ENCODE peak calls at places on chromosomes 12 and 14, in four cellular contexts. N, S, V and U are unnamed samples.

GRCh38 chr12:130831246-130831645 is 7.8 kb downstream of the STX2 start:
- DNase-seq in S (no peak), V (no peak), N (no peak), U (no peak)

GRCh38 chr12:115574831-115575230 is 702.7 kb downstream of the MED13L start:
- DNase-seq in N (no peak), S (no peak), V (no peak), U (no peak)

GRCh38 chr12:90305379-90305778 is 596.7 kb upstream of the ATP2B1 start:
- DNase-seq in N (no peak), V (no peak), S (no peak), U (peak; percentile 9)

GRCh38 chr14:84535491-84535890 is 994.5 kb upstream of the FLRT2 start:
- DNase-seq in N (no peak), S (no peak), V (no peak), U (no peak)

GRCh38 chr14:26589998-26590397 is 7.8 kb downstream of the NOVA1 start:
- DNase-seq in V (no peak), S (no peak), N (no peak), U (no peak)

GRCh38 chr12:51874486-51874885 is 13.4 kb upstream of the ANKRD33 start:
- DNase-seq in V (no peak), S (no peak), N (no peak), U (no peak)

GRCh38 chr14:66359500-66359899 is 126.7 kb upstream of the CCDC196 start:
- DNase-seq in S (peak; percentile 75), N (no peak), V (no peak), U (peak; percentile 35)

GRCh38 chr14:94998110-94998509 is 159.2 kb downstream of the DICER1 start:
- DNase-seq in V (no peak), S (no peak), N (no peak), U (no peak)

GRCh38 chr14:92302481-92302880 is 20.5 kb upstream of the SLC24A4 start:
- DNase-seq in V (no peak), S (no peak), N (no peak), U (no peak)

GRCh38 chr12:101648195-101648594 is 49.2 kb upstream of the CHPT1 start:
- DNase-seq in N (no peak), V (no peak), S (no peak), U (no peak)

GRCh38 chr12:40039598-40039997 is 66.3 kb downstream of the SLC2A13 start:
- DNase-seq in V (no peak), N (no peak), S (no peak), U (no peak)

GRCh38 chr14:99350751-99351150 is 78.8 kb upstream of the BCL11B start:
- DNase-seq in S (no peak), N (no peak), V (no peak), U (no peak)

GRCh38 chr14:55237999-55238680 is 33.1 kb upstream of the FBXO34 start:
- DNase-seq in N (no peak), V (no peak), S (no peak), U (no peak)

GRCh38 chr12:116222358-116222757 is 55.1 kb downstream of the MED13L start:
- DNase-seq in S (peak; percentile 96), N (no peak), V (no peak), U (no peak)

GRCh38 chr12:78406776-78407335 is 457.7 kb upstream of the SYT1 start:
- DNase-seq in V (no peak), N (no peak), S (peak; percentile 44), U (no peak)

GRCh38 chr12:105911966-105912365 is 226.8 kb downstream of the NUAK1 start:
- DNase-seq in V (no peak), S (no peak), N (no peak), U (no peak)

GRCh38 chr14:29442720-29443119 is 484.9 kb downstream of the PRKD1 start:
- DNase-seq in V (no peak), N (peak; percentile 10), S (peak; percentile 36), U (no peak)

GRCh38 chr12:40474630-40475029 is 217.6 kb upstream of the CNTN1 start:
- DNase-seq in N (no peak), S (no peak), V (no peak), U (no peak)

GRCh38 chr12:32261638-32262037 is 137.7 kb upstream of the FGD4 start:
- DNase-seq in V (peak; percentile 2), N (no peak), S (no peak), U (no peak)

GRCh38 chr12:103560604-103561101 is 26.4 kb upstream of the STAB2 start:
- DNase-seq in N (peak; percentile 77), V (no peak), S (peak; percentile 88), U (no peak)

GRCh38 chr14:77369280-77369679 is 7.6 kb downstream of the TMED8 start:
- DNase-seq in N (no peak), V (no peak), S (no peak), U (no peak)

GRCh38 chr12:75364918-75365317 is 26.0 kb upstream of the GLIPR1L2 start:
- DNase-seq in N (no peak), V (no peak), S (peak; percentile 70), U (no peak)

GRCh38 chr12:107145397-107145796 is 52.0 kb upstream of the CRY1 start:
- DNase-seq in N (no peak), V (no peak), S (no peak), U (no peak)

GRCh38 chr14:59398841-59399240 is 66.3 kb downstream of the GPR135 start:
- DNase-seq in V (no peak), S (no peak), N (no peak), U (no peak)

GRCh38 chr14:103524002-103524785 is 1.6 kb upstream of the CKB start:
- DNase-seq in V (no peak), S (no peak), N (no peak), U (no peak)

GRCh38 chr12:108822458-108823205 is 34.8 kb downstream of the SSH1 start:
- DNase-seq in V (no peak), S (no peak), N (no peak), U (no peak)